ENCODE peak calls at places on chromosome 21, in eight cellular contexts. B, D, T, A, J, S, U and R are unnamed samples.

GRCh38 chr21:45209046-45209445 is 78.6 kb downstream of the POFUT2 start:
- DNase-seq in B (peak), D (no peak), T (peak), A (no peak), J (no peak), S (no peak), U (no peak), R (peak)

GRCh38 chr21:14864211-14865021 is 200.4 kb downstream of the NRIP1 start:
- DNase-seq in B (no peak), D (peak), T (peak), A (peak), J (no peak), S (no peak), U (peak), R (peak)

GRCh38 chr21:36132691-36133090 is 2.2 kb upstream of the CBR3 start:
- DNase-seq in B (no peak), D (peak), T (no peak), A (no peak), J (no peak), S (no peak), U (no peak), R (no peak)

GRCh38 chr21:44089001-44089911 is 17.9 kb upstream of the PWP2 start:
- DNase-seq in B (no peak), D (no peak), T (no peak), A (no peak), J (peak), S (no peak), U (no peak), R (no peak)

GRCh38 chr21:16571594-16571993 is 841.8 kb downstream of the USP25 start:
- DNase-seq in B (no peak), D (no peak), T (no peak), A (no peak), J (no peak), S (no peak), U (no peak), R (no peak)

GRCh38 chr21:36613554-36613953 is 85.4 kb upstream of the SIM2 start:
- DNase-seq in B (no peak), D (no peak), T (no peak), A (no peak), J (no peak), S (no peak), U (no peak), R (peak)

GRCh38 chr21:45581322-45581712 is 39.1 kb upstream of the SLC19A1 start:
- DNase-seq in B (no peak), D (no peak), T (no peak), A (no peak), J (no peak), S (no peak), U (no peak), R (no peak)

GRCh38 chr21:42222821-42223390 is 4.0 kb downstream of the ABCG1 start:
- DNase-seq in B (no peak), D (no peak), T (no peak), A (no peak), J (no peak), S (no peak), U (no peak), R (no peak)

GRCh38 chr21:36646011-36646410 is 52.9 kb upstream of the SIM2 start:
- DNase-seq in B (no peak), D (no peak), T (no peak), A (no peak), J (no peak), S (no peak), U (no peak), R (no peak)

GRCh38 chr21:41564871-41565281 is 56.9 kb upstream of the TMPRSS2 start:
- DNase-seq in B (peak), D (no peak), T (peak), A (no peak), J (no peak), S (no peak), U (no peak), R (peak)

GRCh38 chr21:32812035-32812434 is 40.5 kb upstream of the PAXBP1 start:
- DNase-seq in B (no peak), D (peak), T (no peak), A (no peak), J (no peak), S (no peak), U (no peak), R (no peak)